ENCODE peak calls at places on chromosomes 16 and 17, in eight cellular contexts. One of them, this sample, is unnamed.

GRCh38 chr17:68383443-68384321 is 73.6 kb downstream of the WIPI1 start:
- DNase-seq in HCT116: peak; percentile 86
- DNase-seq in breast epithelium: no peak
- DNase-seq in SK-N-SH: no peak
- DNase-seq in Panc1: no peak
- DNase-seq in transverse colon: no peak
- DNase-seq in upper lobe of left lung: peak; percentile 46
- DNase-seq in sigmoid colon: peak; percentile 58
- DNase-seq in this sample: no peak

GRCh38 chr17:57939797-57940196 is 15.4 kb downstream of the CUEDC1 start:
- DNase-seq in HCT116: no peak
- DNase-seq in breast epithelium: no peak
- DNase-seq in SK-N-SH: no peak
- DNase-seq in Panc1: no peak
- DNase-seq in transverse colon: peak; percentile 66
- DNase-seq in upper lobe of left lung: peak; percentile 68
- DNase-seq in sigmoid colon: no peak
- DNase-seq in this sample: no peak

GRCh38 chr16:67939507-67940435 is 3.1 kb upstream of the PSMB10 start:
- DNase-seq in HCT116: no peak
- DNase-seq in breast epithelium: no peak
- DNase-seq in SK-N-SH: no peak
- DNase-seq in Panc1: no peak
- DNase-seq in transverse colon: peak; percentile 66
- DNase-seq in upper lobe of left lung: no peak
- DNase-seq in sigmoid colon: no peak
- DNase-seq in this sample: peak; percentile 80

GRCh38 chr17:75875182-75875939 is 3.0 kb downstream of the TRIM47 start:
- DNase-seq in HCT116: no peak
- DNase-seq in breast epithelium: no peak
- DNase-seq in SK-N-SH: peak; percentile 75
- DNase-seq in Panc1: no peak
- DNase-seq in transverse colon: peak; percentile 59
- DNase-seq in upper lobe of left lung: no peak
- DNase-seq in sigmoid colon: peak; percentile 88
- DNase-seq in this sample: peak; percentile 60

GRCh38 chr17:7548585-7549400 is at the start of gene TNFSF12:
- DNase-seq in HCT116: no peak
- DNase-seq in breast epithelium: peak; percentile 70
- DNase-seq in SK-N-SH: peak; percentile 92
- DNase-seq in Panc1: no peak
- DNase-seq in transverse colon: peak; percentile 72
- DNase-seq in upper lobe of left lung: peak; percentile 78
- DNase-seq in sigmoid colon: peak; percentile 85
- DNase-seq in this sample: peak; percentile 55

GRCh38 chr16:87144232-87144631 is 173.0 kb downstream of the C16orf95 start:
- DNase-seq in HCT116: no peak
- DNase-seq in breast epithelium: no peak
- DNase-seq in SK-N-SH: no peak
- DNase-seq in Panc1: no peak
- DNase-seq in transverse colon: no peak
- DNase-seq in upper lobe of left lung: no peak
- DNase-seq in sigmoid colon: no peak
- DNase-seq in this sample: no peak

GRCh38 chr17:77352996-77353395 is 212.2 kb downstream of the SEC14L1 start:
- DNase-seq in HCT116: no peak
- DNase-seq in breast epithelium: peak; percentile 37
- DNase-seq in SK-N-SH: no peak
- DNase-seq in Panc1: no peak
- DNase-seq in transverse colon: no peak
- DNase-seq in upper lobe of left lung: peak; percentile 0
- DNase-seq in sigmoid colon: peak; percentile 27
- DNase-seq in this sample: peak; percentile 4

GRCh38 chr16:74107795-74108610 is 188.6 kb upstream of the PSMD7 start:
- DNase-seq in HCT116: peak; percentile 58
- DNase-seq in breast epithelium: no peak
- DNase-seq in SK-N-SH: no peak
- DNase-seq in Panc1: peak; percentile 24
- DNase-seq in transverse colon: peak; percentile 63
- DNase-seq in upper lobe of left lung: peak; percentile 43
- DNase-seq in sigmoid colon: no peak
- DNase-seq in this sample: peak; percentile 69

GRCh38 chr17:353213-353837 is 718 bp upstream of the RPH3AL start:
- DNase-seq in HCT116: no peak
- DNase-seq in breast epithelium: no peak
- DNase-seq in SK-N-SH: no peak
- DNase-seq in Panc1: no peak
- DNase-seq in transverse colon: no peak
- DNase-seq in upper lobe of left lung: no peak
- DNase-seq in sigmoid colon: no peak
- DNase-seq in this sample: no peak

DNA sequence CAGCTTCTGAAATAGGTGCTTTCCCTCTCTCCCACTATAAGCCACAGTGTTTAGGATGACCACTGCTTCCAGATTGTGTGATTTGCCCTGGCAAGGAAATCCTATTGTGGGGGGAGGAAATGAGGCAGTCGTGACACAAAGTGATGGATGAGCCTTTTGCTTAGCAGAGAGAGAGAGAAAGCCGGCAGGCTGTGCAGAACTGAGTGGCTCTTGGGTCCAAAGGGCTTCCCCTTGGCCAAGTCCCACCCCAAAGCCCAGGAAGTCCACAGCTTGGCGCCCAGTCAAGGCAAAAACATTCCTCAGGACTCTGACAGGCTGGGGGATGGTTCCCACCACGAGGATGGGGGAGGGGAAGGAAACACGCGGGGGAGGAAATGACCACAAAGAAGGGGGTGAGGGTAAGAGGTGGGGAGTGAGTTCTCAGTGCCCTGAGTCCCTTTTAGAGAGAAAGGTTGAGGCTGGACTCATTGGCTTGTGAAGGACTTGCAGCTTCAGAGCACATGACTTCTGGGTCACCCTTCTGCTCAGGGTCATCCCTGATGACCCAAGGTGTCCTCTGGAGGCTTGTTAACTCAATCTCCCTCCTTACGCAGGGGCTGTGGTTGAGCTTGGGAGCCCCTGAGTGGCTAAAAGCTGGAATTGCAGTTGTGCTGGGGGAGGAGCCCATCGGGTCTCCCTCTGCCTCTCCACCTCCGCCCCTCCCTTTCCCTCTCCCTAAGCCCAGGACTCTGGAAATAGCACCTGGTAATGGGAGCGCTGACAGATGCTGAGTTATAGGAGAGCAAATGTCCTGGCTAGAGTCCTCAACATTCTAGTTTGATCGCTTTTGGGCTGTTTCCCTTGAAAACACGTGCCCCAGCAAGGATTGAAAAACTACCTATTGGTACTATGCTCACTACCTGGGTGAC is 10.3 kb upstream of the MSL1 start:
- DNase-seq in HCT116: peak; percentile 81
- DNase-seq in breast epithelium: peak; percentile 82
- DNase-seq in SK-N-SH: peak; percentile 87
- DNase-seq in Panc1: peak; percentile 75
- DNase-seq in transverse colon: peak; percentile 91
- DNase-seq in upper lobe of left lung: peak; percentile 93
- DNase-seq in sigmoid colon: peak; percentile 99
- DNase-seq in this sample: peak; percentile 86
- H3K4me3 ChIP-seq in HCT116: no peak overlapping the region
- H3K4me3 ChIP-seq in breast epithelium: no peak overlapping the region
- H3K4me3 ChIP-seq in SK-N-SH: peak overlapping the region; percentile 10
- H3K4me3 ChIP-seq in Panc1: peak overlapping the region; percentile 6
- H3K4me3 ChIP-seq in transverse colon: peak overlapping the region; percentile 0
- H3K4me3 ChIP-seq in upper lobe of left lung: no peak overlapping the region
- H3K4me3 ChIP-seq in sigmoid colon: no peak overlapping the region
- H3K4me3 ChIP-seq in this sample: no peak overlapping the region

DNA sequence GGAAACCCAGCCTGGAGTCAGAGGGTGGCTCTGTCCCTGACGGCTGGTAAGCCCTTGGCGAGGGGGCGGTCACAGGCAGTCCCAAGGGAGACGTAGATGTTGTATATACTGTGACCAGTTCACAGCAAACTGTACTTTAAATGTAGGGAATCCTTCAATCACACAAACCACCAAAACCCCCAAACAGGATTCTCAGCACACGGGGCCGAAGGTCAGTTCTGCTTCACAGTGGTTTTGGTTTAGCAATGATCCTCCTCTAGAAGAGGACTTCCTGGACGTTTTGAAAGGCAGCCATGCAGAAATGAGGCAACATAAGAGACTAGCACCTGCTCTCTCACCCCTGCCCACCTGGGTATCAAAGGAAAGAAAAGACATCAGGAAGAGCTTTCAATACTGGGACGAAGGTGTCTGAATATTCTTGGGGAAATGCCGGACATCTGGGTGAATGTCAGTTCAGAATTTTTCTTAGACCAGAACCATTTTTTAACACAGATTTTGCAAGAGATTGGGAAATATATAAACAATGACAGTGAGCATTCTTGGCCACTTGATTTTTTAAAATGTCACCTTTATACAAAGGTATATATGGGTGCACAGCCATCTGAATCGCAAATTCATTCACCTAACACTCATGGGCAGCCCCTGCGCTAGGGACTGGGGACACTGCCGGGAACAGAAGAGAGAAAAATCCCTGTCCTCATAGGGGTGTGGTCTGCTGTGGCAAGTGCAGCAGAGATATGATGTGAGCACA is 74.2 kb downstream of the CRISPLD2 start:
- DNase-seq in HCT116: no peak
- DNase-seq in breast epithelium: no peak
- DNase-seq in SK-N-SH: no peak
- DNase-seq in Panc1: no peak
- DNase-seq in transverse colon: no peak
- DNase-seq in upper lobe of left lung: peak; percentile 49
- DNase-seq in sigmoid colon: no peak
- DNase-seq in this sample: no peak
- TF ChIP-seq POLR2AphosphoS5 in HCT116: no peak
- TF ChIP-seq POLR2AphosphoS5 in breast epithelium: no peak
- TF ChIP-seq POLR2AphosphoS5 in SK-N-SH: no peak
- TF ChIP-seq POLR2AphosphoS5 in Panc1: no peak
- TF ChIP-seq POLR2AphosphoS5 in transverse colon: no peak
- TF ChIP-seq POLR2AphosphoS5 in upper lobe of left lung: peak; percentile 50
- TF ChIP-seq POLR2AphosphoS5 in sigmoid colon: no peak
- TF ChIP-seq POLR2AphosphoS5 in this sample: no peak

GRCh38 chr17:65039349-65039988 is 17.1 kb downstream of the GNA13 start:
- DNase-seq in HCT116: no peak
- DNase-seq in breast epithelium: no peak
- DNase-seq in SK-N-SH: no peak
- DNase-seq in Panc1: no peak
- DNase-seq in transverse colon: no peak
- DNase-seq in upper lobe of left lung: no peak
- DNase-seq in sigmoid colon: no peak
- DNase-seq in this sample: no peak
- H3K4me1 ChIP-seq in HCT116: no peaks in the 10 kb centered on the region
- H3K4me1 ChIP-seq in breast epithelium: peaks cover 7% of the 10 kb centered on the region
- H3K4me1 ChIP-seq in SK-N-SH: peaks cover 7% of the 10 kb centered on the region
- H3K4me1 ChIP-seq in Panc1: no peaks in the 10 kb centered on the region
- H3K4me1 ChIP-seq in transverse colon: peaks cover 47% of the 10 kb centered on the region
- H3K4me1 ChIP-seq in upper lobe of left lung: peaks cover 81% of the 10 kb centered on the region
- H3K4me1 ChIP-seq in sigmoid colon: no peaks in the 10 kb centered on the region
- H3K4me1 ChIP-seq in this sample: peaks cover 98% of the 10 kb centered on the region

DNA sequence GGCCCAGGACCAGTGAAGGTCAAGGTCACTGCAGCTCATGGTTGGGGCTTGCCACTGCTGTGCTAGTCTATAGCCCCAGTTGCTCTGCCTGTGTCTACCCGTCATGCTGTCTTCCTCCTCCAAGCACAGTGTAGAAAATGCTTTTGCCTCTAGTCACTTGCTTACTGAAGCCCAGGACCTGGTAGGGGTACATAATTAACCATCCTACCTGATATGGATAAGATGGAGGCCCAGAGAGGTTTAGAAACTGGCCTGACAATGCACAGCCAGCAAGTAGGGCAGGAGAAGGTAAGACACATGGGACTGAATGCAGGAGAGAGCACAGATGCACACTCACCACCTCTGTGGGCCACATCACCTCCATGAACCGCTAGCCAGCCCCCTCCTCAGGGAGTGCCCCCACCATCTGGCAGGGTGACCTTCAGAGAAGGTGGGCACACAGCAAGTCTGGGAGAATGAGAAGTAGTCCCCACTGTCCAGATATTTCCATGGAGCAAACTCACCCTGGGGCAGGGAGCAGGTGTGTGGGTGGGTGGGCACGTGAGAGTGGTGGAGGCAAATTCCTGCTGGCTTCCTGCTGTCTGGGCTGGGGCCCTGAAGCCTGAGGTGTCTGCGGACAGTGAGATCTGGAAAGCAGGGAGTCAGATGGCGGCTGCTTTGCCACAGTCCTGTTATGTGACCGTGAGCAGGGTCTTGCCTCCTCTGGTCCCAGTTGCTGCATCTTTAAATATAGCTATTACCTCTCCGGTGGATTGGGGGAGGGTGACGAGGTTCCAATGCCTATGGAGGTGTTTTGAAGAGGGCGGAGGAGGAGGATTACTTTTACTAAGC is 1.0 kb downstream of the CX3CL1 start:
- DNase-seq in HCT116: no peak
- DNase-seq in breast epithelium: no peak
- DNase-seq in SK-N-SH: no peak
- DNase-seq in Panc1: no peak
- DNase-seq in transverse colon: no peak
- DNase-seq in upper lobe of left lung: no peak
- DNase-seq in sigmoid colon: no peak
- DNase-seq in this sample: no peak
- H3K4me3 ChIP-seq in HCT116: no peak overlapping the region
- H3K4me3 ChIP-seq in breast epithelium: peak overlapping the region; percentile 51
- H3K4me3 ChIP-seq in SK-N-SH: peak overlapping the region; percentile 72
- H3K4me3 ChIP-seq in Panc1: peak overlapping the region; percentile 59
- H3K4me3 ChIP-seq in transverse colon: peak overlapping the region; percentile 44
- H3K4me3 ChIP-seq in upper lobe of left lung: peak overlapping the region; percentile 56
- H3K4me3 ChIP-seq in sigmoid colon: peak overlapping the region; percentile 65
- H3K4me3 ChIP-seq in this sample: peak overlapping the region; percentile 50

DNA sequence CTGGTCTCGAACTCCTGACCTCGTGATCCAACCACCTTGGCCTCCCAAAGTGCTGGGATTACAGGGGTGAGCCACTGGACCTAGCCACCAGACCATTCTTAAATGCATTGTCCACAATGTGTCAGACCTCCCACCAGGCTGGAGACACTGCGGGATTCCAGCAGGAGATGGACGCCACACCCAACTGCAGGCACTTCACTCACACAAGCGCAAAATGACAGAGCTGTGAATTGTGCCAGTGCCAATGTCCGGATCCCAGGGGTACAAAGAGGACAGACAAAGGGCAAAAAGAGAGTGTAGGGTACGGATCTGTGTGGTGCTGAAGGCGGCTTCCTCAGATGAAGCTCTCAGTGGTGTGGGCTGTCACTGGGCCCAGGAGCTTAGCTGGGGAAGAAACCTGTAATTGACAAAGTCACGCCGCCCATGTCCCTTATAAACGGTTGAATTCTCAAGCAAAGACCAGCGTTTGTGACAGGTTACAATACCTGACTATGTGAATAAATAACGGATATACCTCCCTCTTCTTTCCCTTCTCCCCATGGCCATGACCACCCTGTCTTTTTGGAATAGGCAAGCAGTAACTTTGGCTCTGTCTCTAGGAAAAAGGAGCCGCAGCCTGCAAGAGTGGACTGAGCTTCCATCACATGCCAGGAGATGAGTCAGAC is 40.0 kb downstream of the HS3ST3A1 start:
- DNase-seq in HCT116: no peak
- DNase-seq in breast epithelium: no peak
- DNase-seq in SK-N-SH: no peak
- DNase-seq in Panc1: peak; percentile 65
- DNase-seq in transverse colon: peak; percentile 8
- DNase-seq in upper lobe of left lung: no peak
- DNase-seq in sigmoid colon: no peak
- DNase-seq in this sample: no peak
- TF ChIP-seq POLR2AphosphoS5 in HCT116: no peak
- TF ChIP-seq POLR2AphosphoS5 in breast epithelium: no peak
- TF ChIP-seq POLR2AphosphoS5 in SK-N-SH: no peak
- TF ChIP-seq POLR2AphosphoS5 in Panc1: no peak
- TF ChIP-seq POLR2AphosphoS5 in transverse colon: peak; percentile 17
- TF ChIP-seq POLR2AphosphoS5 in upper lobe of left lung: no peak
- TF ChIP-seq POLR2AphosphoS5 in sigmoid colon: no peak
- TF ChIP-seq POLR2AphosphoS5 in this sample: no peak

GRCh38 chr17:47188799-47189731 is at the start of gene CDC27:
- DNase-seq in HCT116: peak; percentile 99
- DNase-seq in breast epithelium: peak; percentile 99
- DNase-seq in SK-N-SH: peak; percentile 97
- DNase-seq in Panc1: peak; percentile 93
- DNase-seq in transverse colon: peak; percentile 100
- DNase-seq in upper lobe of left lung: peak; percentile 99
- DNase-seq in sigmoid colon: peak; percentile 99
- DNase-seq in this sample: peak; percentile 100
- H3K4me1 ChIP-seq in HCT116: peaks cover 15% of the 10 kb centered on the region
- H3K4me1 ChIP-seq in breast epithelium: no peaks in the 10 kb centered on the region
- H3K4me1 ChIP-seq in SK-N-SH: peaks cover 33% of the 10 kb centered on the region
- H3K4me1 ChIP-seq in Panc1: peaks cover 13% of the 10 kb centered on the region
- H3K4me1 ChIP-seq in transverse colon: peaks cover 36% of the 10 kb centered on the region
- H3K4me1 ChIP-seq in upper lobe of left lung: peaks cover 26% of the 10 kb centered on the region
- H3K4me1 ChIP-seq in sigmoid colon: no peaks in the 10 kb centered on the region
- H3K4me1 ChIP-seq in this sample: peaks cover 48% of the 10 kb centered on the region